ENCODE peak calls at places on chromosomes 13 and 19, in four cellular contexts. One of them, this sample, is unnamed.

GRCh38 chr13:98486412-98486811 is 90.5 kb downstream of the STK24 start:
- DNase-seq in PC-9: no peak
- DNase-seq in neural progenitor cell: no peak
- DNase-seq in fibroblast of lung: no peak
- DNase-seq in this sample: no peak

GRCh38 chr13:50635504-50635903 is 208.0 kb downstream of the DLEU7 start:
- DNase-seq in PC-9: no peak
- DNase-seq in neural progenitor cell: no peak
- DNase-seq in fibroblast of lung: no peak
- DNase-seq in this sample: peak; percentile 12

GRCh38 chr13:98142427-98143156 is at the start of gene FARP1:
- DNase-seq in neural progenitor cell: peak; percentile 94
- DNase-seq in PC-9: peak; percentile 65
- DNase-seq in fibroblast of lung: peak; percentile 64
- DNase-seq in this sample: peak; percentile 95

GRCh38 chr13:23321534-23322241 is 111.8 kb downstream of the SACS start:
- DNase-seq in fibroblast of lung: peak; percentile 98
- DNase-seq in neural progenitor cell: no peak
- DNase-seq in PC-9: no peak
- DNase-seq in this sample: peak; percentile 62

GRCh38 chr13:99454518-99455183 is 46.6 kb upstream of the TM9SF2 start:
- DNase-seq in neural progenitor cell: no peak
- DNase-seq in PC-9: no peak
- DNase-seq in fibroblast of lung: no peak
- DNase-seq in this sample: no peak

GRCh38 chr19:42420055-42420544 is 7.1 kb downstream of the LIPE start:
- DNase-seq in PC-9: peak; percentile 41
- DNase-seq in neural progenitor cell: peak; percentile 66
- DNase-seq in fibroblast of lung: peak; percentile 28
- DNase-seq in this sample: peak; percentile 62

GRCh38 chr19:39913682-39914333 is 20.6 kb downstream of the FCGBP start:
- DNase-seq in neural progenitor cell: no peak
- DNase-seq in fibroblast of lung: no peak
- DNase-seq in PC-9: no peak
- DNase-seq in this sample: peak; percentile 3

GRCh38 chr19:45137179-45137761 is 23.5 kb downstream of the NKPD1 start:
- DNase-seq in neural progenitor cell: no peak
- DNase-seq in fibroblast of lung: peak; percentile 41
- DNase-seq in PC-9: no peak
- DNase-seq in this sample: no peak

GRCh38 chr19:4707956-4708650 is 15.5 kb downstream of the DPP9 start:
- DNase-seq in fibroblast of lung: peak; percentile 80
- DNase-seq in PC-9: no peak
- DNase-seq in neural progenitor cell: no peak
- DNase-seq in this sample: no peak

GRCh38 chr19:13938361-13939027 is at the start of gene PODNL1:
- DNase-seq in neural progenitor cell: peak; percentile 28
- DNase-seq in PC-9: no peak
- DNase-seq in fibroblast of lung: peak; percentile 87
- DNase-seq in this sample: peak; percentile 17

GRCh38 chr13:97256343-97256783 is 34.2 kb downstream of the MBNL2 start:
- DNase-seq in neural progenitor cell: no peak
- DNase-seq in PC-9: peak; percentile 98
- DNase-seq in fibroblast of lung: peak; percentile 99
- DNase-seq in this sample: peak; percentile 80

GRCh38 chr19:48506138-48506733 is 5.4 kb downstream of the LMTK3 start:
- DNase-seq in neural progenitor cell: peak; percentile 47
- DNase-seq in PC-9: peak; percentile 59
- DNase-seq in fibroblast of lung: peak; percentile 33
- DNase-seq in this sample: no peak

GRCh38 chr13:23322353-23323336 is 110.9 kb downstream of the SACS start:
- DNase-seq in fibroblast of lung: peak; percentile 20
- DNase-seq in PC-9: no peak
- DNase-seq in neural progenitor cell: no peak
- DNase-seq in this sample: no peak

GRCh38 chr19:42048992-42049391 is 21.0 kb downstream of the GRIK5 start:
- DNase-seq in PC-9: no peak
- DNase-seq in neural progenitor cell: no peak
- DNase-seq in fibroblast of lung: no peak
- DNase-seq in this sample: no peak

GRCh38 chr19:44722131-44723121 is 23.5 kb downstream of the CEACAM16 start:
- DNase-seq in fibroblast of lung: no peak
- DNase-seq in neural progenitor cell: no peak
- DNase-seq in PC-9: no peak
- DNase-seq in this sample: no peak

GRCh38 chr13:79692846-79693245 is 211.9 kb downstream of the NDFIP2 start:
- DNase-seq in neural progenitor cell: no peak
- DNase-seq in PC-9: no peak
- DNase-seq in fibroblast of lung: peak; percentile 7
- DNase-seq in this sample: no peak

GRCh38 chr13:27960362-27961226 is 8.5 kb downstream of the CDX2 start:
- DNase-seq in PC-9: peak; percentile 52
- DNase-seq in neural progenitor cell: peak; percentile 89
- DNase-seq in fibroblast of lung: no peak
- DNase-seq in this sample: peak; percentile 88

GRCh38 chr19:48511321-48511731 is 309 bp downstream of the LMTK3 start:
- DNase-seq in neural progenitor cell: peak; percentile 38
- DNase-seq in PC-9: no peak
- DNase-seq in fibroblast of lung: no peak
- DNase-seq in this sample: no peak

GRCh38 chr19:49515767-49516166 is 3.3 kb downstream of the FCGRT start:
- DNase-seq in PC-9: no peak
- DNase-seq in fibroblast of lung: no peak
- DNase-seq in neural progenitor cell: no peak
- DNase-seq in this sample: peak; percentile 64

GRCh38 chr13:36059366-36059765 is 71.8 kb downstream of the DCLK1 start:
- DNase-seq in fibroblast of lung: no peak
- DNase-seq in PC-9: no peak
- DNase-seq in neural progenitor cell: no peak
- DNase-seq in this sample: peak; percentile 16

GRCh38 chr13:40586886-40587285 is 79.6 kb downstream of the FOXO1 start:
- DNase-seq in PC-9: no peak
- DNase-seq in fibroblast of lung: no peak
- DNase-seq in neural progenitor cell: no peak
- DNase-seq in this sample: no peak

GRCh38 chr19:16890461-16891184 is 1.8 kb downstream of the F2RL3 start:
- DNase-seq in fibroblast of lung: no peak
- DNase-seq in neural progenitor cell: no peak
- DNase-seq in PC-9: no peak
- DNase-seq in this sample: no peak

GRCh38 chr19:48249502-48250014 is 6.2 kb downstream of the CARD8 start:
- DNase-seq in fibroblast of lung: no peak
- DNase-seq in neural progenitor cell: no peak
- DNase-seq in PC-9: no peak
- DNase-seq in this sample: no peak

GRCh38 chr13:44917589-44918322 is 71.5 kb downstream of the NUFIP1 start:
- DNase-seq in PC-9: peak; percentile 91
- DNase-seq in neural progenitor cell: peak; percentile 98
- DNase-seq in fibroblast of lung: peak; percentile 96
- DNase-seq in this sample: peak; percentile 98

GRCh38 chr13:48156466-48156865 is 61.6 kb upstream of the MED4 start:
- DNase-seq in PC-9: no peak
- DNase-seq in fibroblast of lung: no peak
- DNase-seq in neural progenitor cell: no peak
- DNase-seq in this sample: no peak

GRCh38 chr19:49490287-49491029 is 3.0 kb downstream of the RPL13A start:
- DNase-seq in neural progenitor cell: no peak
- DNase-seq in fibroblast of lung: no peak
- DNase-seq in PC-9: no peak
- DNase-seq in this sample: no peak

GRCh38 chr13:77868717-77869116 is 49.9 kb downstream of the EDNRB start:
- DNase-seq in fibroblast of lung: peak; percentile 14
- DNase-seq in neural progenitor cell: no peak
- DNase-seq in PC-9: no peak
- DNase-seq in this sample: no peak

GRCh38 chr13:44605275-44605674 is 29.1 kb upstream of the TSC22D1 start:
- DNase-seq in neural progenitor cell: no peak
- DNase-seq in PC-9: no peak
- DNase-seq in fibroblast of lung: no peak
- DNase-seq in this sample: no peak

GRCh38 chr13:60090579-60090978 is 73.1 kb downstream of the DIAPH3 start:
- DNase-seq in fibroblast of lung: peak; percentile 63
- DNase-seq in neural progenitor cell: no peak
- DNase-seq in PC-9: no peak
- DNase-seq in this sample: no peak

DNA sequence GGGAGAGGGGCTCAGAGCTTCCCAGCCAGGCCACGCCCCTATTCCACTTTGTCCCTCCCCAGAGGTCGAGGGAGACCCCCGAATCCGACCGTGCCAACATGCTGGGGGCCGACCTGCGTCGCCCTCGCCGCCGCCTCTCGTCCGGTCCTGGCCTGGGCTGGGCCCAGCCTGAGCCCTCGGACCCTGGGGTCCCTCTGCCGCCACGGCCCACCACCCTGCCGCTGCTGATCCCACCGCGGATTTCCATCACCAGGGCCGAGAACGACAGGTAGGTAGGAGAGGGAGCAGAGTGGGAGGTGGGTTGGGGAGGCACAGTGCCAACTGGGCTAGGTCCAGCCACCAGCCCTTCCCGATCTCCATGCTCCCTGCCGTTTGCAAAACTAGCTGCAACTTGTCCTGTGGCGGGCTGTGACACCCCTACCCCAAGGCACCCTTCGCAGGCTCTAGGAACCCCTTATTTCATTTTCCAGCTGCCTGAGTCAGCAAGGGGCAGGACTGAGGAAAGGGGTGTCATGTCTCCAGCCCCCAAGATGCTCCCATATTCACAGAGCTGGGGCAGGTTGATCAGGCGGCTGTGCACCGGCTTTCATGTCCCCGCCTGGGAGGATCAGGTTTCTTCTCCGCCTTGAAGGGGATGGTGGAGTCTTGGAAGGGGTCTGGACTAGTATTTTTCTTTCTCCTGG is 2.6 kb upstream of the PDE4A start:
- DNase-seq in PC-9: no peak
- DNase-seq in fibroblast of lung: no peak
- DNase-seq in neural progenitor cell: peak; percentile 78
- DNase-seq in this sample: peak; percentile 26
- H3K4me2 ChIP-seq in PC-9: peak overlapping the region; percentile 2
- H3K4me2 ChIP-seq in fibroblast of lung: no peak overlapping the region
- H3K4me2 ChIP-seq in neural progenitor cell: peak overlapping the region; percentile 73
- H3K4me2 ChIP-seq in this sample: no peak overlapping the region

GRCh38 chr19:954272-954671 is 28.4 kb downstream of the ARID3A start:
- DNase-seq in neural progenitor cell: no peak
- DNase-seq in fibroblast of lung: no peak
- DNase-seq in PC-9: no peak
- DNase-seq in this sample: no peak

GRCh38 chr19:954672-955494 is 29.0 kb downstream of the ARID3A start:
- DNase-seq in neural progenitor cell: peak; percentile 63
- DNase-seq in fibroblast of lung: no peak
- DNase-seq in PC-9: no peak
- DNase-seq in this sample: peak; percentile 66

GRCh38 chr19:953501-954271 is 27.9 kb downstream of the ARID3A start:
- DNase-seq in fibroblast of lung: no peak
- DNase-seq in PC-9: no peak
- DNase-seq in neural progenitor cell: peak; percentile 24
- DNase-seq in this sample: peak; percentile 16

GRCh38 chr19:952049-952679 is 26.3 kb downstream of the ARID3A start:
- DNase-seq in PC-9: no peak
- DNase-seq in neural progenitor cell: no peak
- DNase-seq in fibroblast of lung: no peak
- DNase-seq in this sample: peak; percentile 4

DNA sequence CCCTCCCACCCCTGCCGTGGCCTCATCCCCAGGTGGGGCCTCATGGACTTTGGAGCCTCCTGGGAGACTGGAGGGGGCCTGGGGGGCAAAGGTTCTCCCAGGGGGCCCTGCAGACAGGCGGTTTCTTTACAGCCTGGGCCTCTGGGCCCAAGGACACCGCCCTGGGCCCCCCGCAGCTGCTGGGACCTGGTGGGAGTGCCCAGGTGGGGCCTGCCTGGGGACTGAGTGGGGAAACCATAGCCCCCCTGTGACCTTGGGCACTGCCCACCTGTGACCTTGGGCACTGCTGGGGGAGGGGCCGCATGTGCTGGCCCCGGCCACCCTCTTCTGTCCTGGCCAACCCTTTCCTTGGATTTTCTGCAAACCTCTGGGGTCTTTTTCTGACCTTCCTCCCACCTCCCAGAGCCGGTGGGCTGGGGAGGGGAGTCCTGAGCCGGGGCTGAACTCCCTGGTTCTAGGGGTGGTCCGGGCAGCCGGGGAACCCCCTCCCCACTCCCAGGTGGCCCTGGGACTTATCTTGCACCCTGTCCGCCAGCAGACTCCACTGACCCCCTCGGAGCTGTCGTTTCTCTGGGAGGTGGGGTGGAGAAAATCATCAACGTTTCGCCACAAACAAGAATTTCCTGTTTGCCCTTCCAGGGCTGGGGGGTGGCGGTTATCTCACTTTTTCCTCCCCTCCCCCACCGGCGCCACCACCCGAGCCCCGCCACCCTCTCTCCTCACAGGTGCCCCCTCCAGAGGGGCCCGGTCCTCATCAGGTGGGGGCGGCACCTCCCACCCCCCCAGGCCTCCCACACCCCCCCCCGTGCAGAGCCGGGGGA is 27.1 kb downstream of the ARID3A start:
- DNase-seq in fibroblast of lung: no peak
- DNase-seq in PC-9: peak; percentile 51
- DNase-seq in neural progenitor cell: no peak
- DNase-seq in this sample: peak; percentile 92
- H3K4me1 ChIP-seq in fibroblast of lung: peaks cover 6% of the 10 kb centered on the region
- H3K4me1 ChIP-seq in PC-9: peaks cover 45% of the 10 kb centered on the region
- H3K4me1 ChIP-seq in neural progenitor cell: peaks cover 47% of the 10 kb centered on the region
- H3K4me1 ChIP-seq in this sample: peaks cover 91% of the 10 kb centered on the region

GRCh38 chr13:113305208-113305607 is 8.2 kb downstream of the LAMP1 start:
- DNase-seq in PC-9: peak; percentile 64
- DNase-seq in fibroblast of lung: peak; percentile 79
- DNase-seq in neural progenitor cell: no peak
- DNase-seq in this sample: no peak
- H3K4me2 ChIP-seq in PC-9: peak overlapping the region; percentile 22
- H3K4me2 ChIP-seq in fibroblast of lung: no peak overlapping the region
- H3K4me2 ChIP-seq in neural progenitor cell: no peak overlapping the region
- H3K4me2 ChIP-seq in this sample: no peak overlapping the region

DNA sequence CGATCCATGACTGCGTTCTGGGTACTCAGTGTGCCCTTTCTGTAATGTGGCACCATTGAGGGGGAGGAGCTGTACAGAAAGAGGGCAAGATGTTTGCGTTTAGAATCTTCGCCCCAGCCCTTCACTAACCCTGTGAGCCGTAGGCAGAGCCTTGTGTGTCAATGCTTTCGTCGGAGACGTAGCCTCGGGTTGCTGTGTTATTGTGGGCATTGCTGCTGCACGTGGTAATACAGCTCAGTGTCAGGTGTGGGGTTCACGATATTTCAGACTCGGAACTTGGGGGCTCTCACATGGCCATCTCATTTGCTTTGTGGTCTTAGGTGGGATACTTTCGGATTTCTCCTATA is 6.1 kb downstream of the RPS9 start:
- DNase-seq in PC-9: no peak
- DNase-seq in neural progenitor cell: no peak
- DNase-seq in fibroblast of lung: no peak
- DNase-seq in this sample: no peak
- H3K4me1 ChIP-seq in PC-9: peaks cover 65% of the 10 kb centered on the region
- H3K4me1 ChIP-seq in neural progenitor cell: peaks cover 29% of the 10 kb centered on the region
- H3K4me1 ChIP-seq in fibroblast of lung: peaks cover 36% of the 10 kb centered on the region
- H3K4me1 ChIP-seq in this sample: peaks cover 70% of the 10 kb centered on the region

This sample was measured in hepatocyte.